ENCODE peak calls at places on chromosomes 1 and 21, in ten cellular contexts. N, C, G, U, Q, L, R, Z, E and I are unnamed samples.

GRCh38 chr1:230591676-230592075 is 50.6 kb upstream of the COG2 start:
- DNase-seq in R (no peak), Q (no peak), N (no peak), Z (no peak), L (no peak), U (no peak), G (no peak), E (no peak), C (no peak), I (no peak)

GRCh38 chr1:185355947-185356346 is 38.9 kb upstream of the IVNS1ABP start:
- DNase-seq in E (no peak), R (no peak), G (no peak), U (no peak), N (no peak), C (no peak), Q (no peak), Z (no peak), L (no peak), I (no peak)

GRCh38 chr21:31580866-31581276 is 78.6 kb upstream of the SOD1 start:
- DNase-seq in R (peak), L (peak), G (peak), N (peak), Q (peak), U (peak), E (peak), Z (peak), C (peak), I (peak)

GRCh38 chr1:234845097-234845660 is 235.2 kb upstream of the IRF2BP2 start:
- DNase-seq in R (no peak), G (peak), Q (no peak), C (peak), L (peak), N (no peak), U (no peak), Z (no peak), E (no peak), I (no peak)

GRCh38 chr1:2314297-2314802 is 77.0 kb downstream of the MORN1 start:
- DNase-seq in Z (no peak), L (peak), N (peak), G (no peak), C (peak), R (peak), Q (no peak), E (no peak), U (peak), I (no peak)

GRCh38 chr1:154999651-155000474 is 2.7 kb upstream of the ZBTB7B start:
- DNase-seq in G (peak), Z (no peak), L (peak), U (no peak), Q (peak), C (peak), R (no peak), N (no peak), E (peak), I (peak)

GRCh38 chr1:235657747-235658526 is 8.4 kb upstream of the GNG4 start:
- DNase-seq in G (no peak), N (no peak), C (no peak), E (no peak), R (no peak), Q (no peak), U (no peak), L (no peak), Z (no peak), I (peak)

GRCh38 chr1:61397915-61398314 is 315.6 kb downstream of the NFIA start:
- DNase-seq in U (no peak), R (no peak), C (peak), E (no peak), L (no peak), Q (no peak), Z (no peak), N (peak), G (no peak), I (no peak)

GRCh38 chr1:179003474-179004066 is 22.1 kb upstream of the FAM20B start:
- DNase-seq in C (no peak), N (no peak), Q (no peak), U (no peak), R (no peak), E (no peak), L (no peak), G (no peak), Z (no peak), I (no peak)

GRCh38 chr1:64228181-64228957 is 24.9 kb downstream of the UBE2U start:
- DNase-seq in G (no peak), R (peak), Z (no peak), U (no peak), N (no peak), C (peak), L (no peak), Q (no peak), E (no peak), I (no peak)

GRCh38 chr1:24362982-24363614 is 43.9 kb downstream of the GRHL3 start:
- DNase-seq in L (no peak), E (no peak), Q (no peak), C (peak), N (peak), Z (peak), G (no peak), R (peak), U (peak), I (no peak)

GRCh38 chr1:165884690-165885304 is 57.4 kb downstream of the UCK2 start:
- DNase-seq in Z (no peak), Q (no peak), G (no peak), C (no peak), E (peak), L (no peak), N (no peak), U (no peak), R (no peak), I (peak)

GRCh38 chr21:31140025-31140424 is 101.7 kb upstream of the KRTAP19-8 start:
- DNase-seq in U (no peak), N (no peak), C (no peak), E (no peak), G (no peak), Z (no peak), R (no peak), L (no peak), Q (no peak), I (no peak)

GRCh38 chr1:54973205-54973921 is 7.1 kb upstream of the TMEM61 start:
- DNase-seq in Z (peak), N (no peak), C (peak), L (no peak), Q (no peak), G (peak), E (peak), R (peak), U (no peak), I (no peak)

GRCh38 chr1:220484135-220484534 is 43.8 kb upstream of the MARK1 start:
- DNase-seq in Z (no peak), U (no peak), C (no peak), R (no peak), L (no peak), Q (no peak), E (no peak), N (no peak), G (no peak), I (no peak)